ENCODE peak calls at places on chromosomes 11 and 22, in eight cellular contexts. E is Panc1, R is upper lobe of left lung, J is HCT116, W is HepG2, I is K562, S is GM12878, B is GM23338. T is an unnamed sample.

GRCh38 chr11:68840661-68841653 is 759 bp downstream of the CPT1A start:
- ATAC-seq in B (peak; percentile 24), S (peak; percentile 32), E (peak; percentile 49), W (peak; percentile 31), J (peak; percentile 30), R (no peak), I (peak; percentile 67), T (peak; percentile 14)

GRCh38 chr11:34564807-34565241 is 51.2 kb upstream of the ELF5 start:
- ATAC-seq in W (peak; percentile 91), R (no peak), I (peak; percentile 49), E (no peak), S (no peak), J (peak; percentile 57), B (peak; percentile 70), T (no peak)

GRCh38 chr11:5690216-5690615 is 626 bp downstream of the TRIM22 start:
- ATAC-seq in J (no peak), W (no peak), S (peak; percentile 11), B (no peak), E (no peak), R (peak; percentile 41), I (no peak), T (peak; percentile 19)

GRCh38 chr11:1931326-1931725 is 11.8 kb downstream of the TNNT3 start:
- ATAC-seq in J (no peak), E (no peak), B (no peak), I (no peak), W (no peak), R (no peak), S (no peak), T (peak; percentile 29)

GRCh38 chr11:85088286-85088685 is 538.9 kb downstream of the DLG2 start:
- ATAC-seq in W (no peak), J (no peak), B (no peak), I (no peak), R (no peak), E (no peak), S (no peak), T (no peak)

GRCh38 chr11:91220476-91221202 is 997.8 kb upstream of the CHORDC1 start:
- ATAC-seq in I (no peak), B (no peak), S (no peak), E (no peak), W (no peak), J (no peak), R (no peak), T (no peak)

GRCh38 chr22:20213833-20214708 is 54.0 kb downstream of the RTN4R start:
- ATAC-seq in R (no peak), I (no peak), W (no peak), S (peak; percentile 62), B (no peak), E (no peak), J (no peak), T (no peak)

GRCh38 chr11:118921929-118922744 is 3.6 kb downstream of the BCL9L start:
- ATAC-seq in R (peak; percentile 70), E (peak; percentile 20), B (peak; percentile 26), W (peak; percentile 40), J (no peak), S (no peak), I (no peak), T (peak; percentile 57)

GRCh38 chr22:36659762-36660509 is 43.6 kb downstream of the CACNG2 start:
- ATAC-seq in I (peak; percentile 100), S (no peak), W (peak; percentile 93), B (peak; percentile 64), R (peak; percentile 87), J (peak; percentile 96), E (peak; percentile 96), T (peak; percentile 83)

GRCh38 chr11:72856551-72857342 is 42.5 kb downstream of the ATG16L2 start:
- ATAC-seq in R (no peak), B (no peak), W (no peak), I (no peak), S (no peak), E (no peak), J (no peak), T (no peak)

GRCh38 chr22:30574095-30574981 is at the start of gene GAL3ST1:
- ATAC-seq in I (no peak), W (peak; percentile 81), E (peak; percentile 39), J (peak; percentile 28), B (peak; percentile 66), S (no peak), R (no peak), T (no peak)

GRCh38 chr11:75490221-75491181 is 35.2 kb downstream of the GDPD5 start:
- ATAC-seq in R (no peak), B (peak; percentile 81), I (no peak), E (peak; percentile 41), J (peak; percentile 71), S (no peak), W (no peak), T (no peak)

GRCh38 chr11:61814242-61814957 is 2.4 kb downstream of the FADS1 start:
- ATAC-seq in I (peak; percentile 4), J (peak; percentile 29), W (no peak), R (no peak), B (peak; percentile 1), E (no peak), S (peak; percentile 37), T (no peak)
- TF ChIP-seq POLR2AphosphoS5 in I (no peak), J (peak; percentile 83), W (no peak), R (no peak), B (no peak), E (no peak), S (no peak), T (no peak)

GRCh38 chr11:114173836-114174235 is 114.3 kb downstream of the ZBTB16 start:
- ATAC-seq in E (no peak), R (no peak), B (no peak), W (no peak), I (no peak), J (no peak), S (no peak), T (no peak)

GRCh38 chr11:114172871-114173444 is 113.4 kb downstream of the ZBTB16 start:
- ATAC-seq in I (no peak), W (no peak), B (no peak), R (no peak), E (no peak), J (no peak), S (no peak), T (no peak)

GRCh38 chr11:114176321-114176720 is 116.8 kb downstream of the ZBTB16 start:
- ATAC-seq in B (no peak), E (no peak), I (no peak), S (no peak), R (no peak), W (no peak), J (no peak), T (no peak)

GRCh38 chr11:114174712-114175495 is 115.4 kb downstream of the ZBTB16 start:
- ATAC-seq in R (no peak), E (no peak), I (no peak), W (no peak), J (no peak), B (no peak), S (no peak), T (no peak)

DNA sequence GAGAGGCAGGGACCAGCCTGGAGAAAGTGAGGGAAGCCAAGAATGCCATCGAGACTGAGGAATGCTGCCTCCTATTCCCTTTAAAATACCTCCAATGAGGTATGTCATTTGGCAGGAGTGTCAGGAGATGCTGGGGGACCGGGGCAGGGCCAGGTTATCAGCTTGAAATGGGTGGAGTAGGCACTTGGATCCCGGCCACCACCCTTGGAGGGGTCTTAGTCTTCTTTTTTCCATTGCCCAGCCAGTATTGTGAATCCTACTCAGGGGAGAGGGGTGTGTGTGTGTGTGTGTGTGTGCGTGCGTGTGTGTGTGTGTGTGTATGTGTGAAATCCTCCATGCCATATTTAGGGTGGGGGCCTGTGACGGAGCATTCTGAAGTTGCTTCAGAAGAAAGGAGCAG is 116.2 kb downstream of the ZBTB16 start:
- ATAC-seq in R (no peak), I (no peak), E (no peak), S (no peak), J (no peak), B (no peak), W (no peak), T (no peak)
- H3K4me1 ChIP-seq in R (peaks cover 96% of the 10 kb centered on the region), I (peaks cover 3% of the 10 kb centered on the region), E (no peaks in the 10 kb centered on the region), S (no peaks in the 10 kb centered on the region), J (no peaks in the 10 kb centered on the region), B (no peaks in the 10 kb centered on the region), W (peaks cover 10% of the 10 kb centered on the region), T (peaks cover 82% of the 10 kb centered on the region)

DNA sequence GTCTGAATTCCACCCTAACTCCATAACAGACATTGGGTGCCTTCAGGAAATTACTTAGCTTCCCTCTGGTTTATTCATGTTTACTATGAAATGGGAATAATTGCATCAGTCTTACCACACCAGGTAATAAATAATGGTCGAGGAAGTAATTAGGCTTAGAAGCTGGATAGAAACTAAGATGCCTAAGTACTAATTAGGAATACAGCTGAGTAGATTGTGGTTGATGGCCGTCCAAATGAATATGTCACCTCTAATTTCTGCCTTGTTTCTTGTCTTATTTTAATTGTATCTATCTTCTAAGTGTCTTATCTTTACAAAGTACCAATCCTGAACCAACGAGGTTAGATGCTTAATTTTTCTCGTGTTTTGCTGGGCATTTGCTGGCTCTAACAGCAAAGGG is 187.6 kb downstream of the ETS1 start:
- ATAC-seq in E (no peak), J (no peak), B (no peak), S (no peak), W (no peak), I (no peak), R (no peak), T (no peak)
- H3K27ac ChIP-seq in E (no peak overlapping the region), J (no peak overlapping the region), B (no peak overlapping the region), S (no peak overlapping the region), W (no peak overlapping the region), I (no peak overlapping the region), R (no peak overlapping the region), T (no peak overlapping the region)

GRCh38 chr22:38870791-38871359 is 1.1 kb downstream of the CBX6 start:
- ATAC-seq in I (no peak), E (no peak), R (no peak), S (peak; percentile 3), W (peak; percentile 19), B (no peak), J (no peak), T (no peak)

GRCh38 chr22:38872831-38873248 is 824 bp upstream of the CBX6 start:
- ATAC-seq in J (no peak), W (no peak), E (peak; percentile 17), S (peak; percentile 3), R (peak; percentile 56), I (peak; percentile 68), B (peak; percentile 53), T (peak; percentile 52)

GRCh38 chr22:38871360-38872171 is 450 bp downstream of the CBX6 start:
- ATAC-seq in B (peak; percentile 2), I (peak; percentile 31), W (peak; percentile 38), S (peak; percentile 25), R (no peak), J (peak; percentile 20), E (peak; percentile 11), T (peak; percentile 2)

GRCh38 chr22:38873469-38874411 is 1.7 kb upstream of the CBX6 start:
- ATAC-seq in J (no peak), E (no peak), R (no peak), B (no peak), W (no peak), S (peak; percentile 67), I (no peak), T (no peak)

DNA sequence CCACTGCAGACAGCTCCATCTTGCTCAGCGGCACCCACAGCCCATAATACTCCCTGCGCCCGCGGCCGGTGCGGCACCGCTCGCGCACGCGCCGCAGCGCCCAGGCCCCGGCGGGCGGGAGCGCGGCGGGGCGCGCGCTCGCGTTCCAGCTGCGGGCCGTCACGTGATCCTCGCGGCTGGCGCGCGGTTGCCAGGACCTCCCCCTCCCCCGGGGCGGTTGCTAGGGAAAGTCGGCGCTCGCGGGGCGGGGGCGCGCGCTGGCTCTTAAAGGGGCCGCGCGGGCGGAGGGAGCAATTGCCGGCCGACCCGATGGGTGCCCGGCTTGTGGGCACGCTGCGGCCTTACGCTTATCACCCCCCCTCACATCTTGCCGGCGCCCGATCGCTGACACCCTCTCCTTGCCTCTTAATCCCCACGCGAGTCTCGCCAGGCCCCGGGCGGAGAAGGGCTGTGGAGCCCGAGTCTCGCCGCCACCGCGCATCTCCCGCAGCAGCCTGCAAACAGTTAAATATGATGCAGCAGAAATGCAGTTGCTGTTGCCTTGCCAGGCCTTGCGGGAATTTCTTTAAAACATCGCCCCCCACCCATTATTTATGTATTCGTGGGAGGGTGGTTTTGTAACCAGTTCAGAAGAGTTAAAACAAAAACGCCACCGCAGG is at the start of gene CBX6:
- ATAC-seq in E (peak; percentile 86), R (peak; percentile 85), B (peak; percentile 31), I (peak; percentile 70), S (peak; percentile 42), W (peak; percentile 58), J (peak; percentile 76), T (peak; percentile 87)
- TF ChIP-seq POLR2AphosphoS5 in E (no peak), R (peak; percentile 61), B (peak; percentile 49), I (peak; percentile 24), S (peak; percentile 48), W (peak; percentile 42), J (peak; percentile 74), T (peak; percentile 57)

T was measured in gastroesophageal sphincter.